ENCODE peak calls at places on chromosomes 5 and 9, in four cellular contexts. D is NCI-H82; C is effector memory CD8-positive, alpha-beta T cell; E is NCI-H2029. I is an unnamed sample.

GRCh38 chr5:126462239-126463014 is 39.2 kb downstream of the GRAMD2B start:
- DNase-seq in D (no peak), E (no peak), C (no peak), I (no peak)

GRCh38 chr5:139757727-139758509 is 37.7 kb upstream of the PSD2 start:
- DNase-seq in E (no peak), D (no peak), C (no peak), I (no peak)

GRCh38 chr5:170296935-170297588 is 515 bp downstream of the LCP2 start:
- DNase-seq in E (no peak), D (peak), C (no peak), I (no peak)

GRCh38 chr9:120934271-120934670 is 7.7 kb upstream of the TRAF1 start:
- DNase-seq in C (no peak), E (no peak), D (no peak), I (no peak)

GRCh38 chr5:55218966-55219365 is 8.1 kb downstream of the MCIDAS start:
- DNase-seq in E (peak), D (no peak), C (no peak), I (no peak)

GRCh38 chr5:143229896-143230675 is 173.4 kb downstream of the NR3C1 start:
- DNase-seq in E (no peak), D (peak), C (peak), I (no peak)

GRCh38 chr5:9932770-9933169 is 302.6 kb upstream of the TAS2R1 start:
- DNase-seq in C (no peak), D (peak), E (no peak), I (peak)

GRCh38 chr9:21828853-21829405 is 26.5 kb downstream of the MTAP start:
- DNase-seq in D (no peak), E (no peak), C (no peak), I (no peak)

GRCh38 chr5:10576790-10577189 is 12.9 kb downstream of the ANKRD33B start:
- DNase-seq in D (no peak), C (no peak), E (no peak), I (no peak)

GRCh38 chr5:174790906-174791305 is 66.5 kb downstream of the MSX2 start:
- DNase-seq in D (peak), E (no peak), C (no peak), I (no peak)

GRCh38 chr5:137606401-137606800 is 107.3 kb upstream of the SPOCK1 start:
- DNase-seq in D (no peak), C (no peak), E (no peak), I (no peak)

GRCh38 chr9:109948453-109948852 is 168.5 kb downstream of the PALM2AKAP2 start:
- DNase-seq in C (no peak), E (no peak), D (no peak), I (no peak)

GRCh38 chr5:31226651-31227050 is 33.2 kb downstream of the CDH6 start:
- DNase-seq in D (no peak), C (no peak), E (no peak), I (no peak)

GRCh38 chr9:137141976-137142936 is 3.3 kb downstream of the GRIN1 start:
- DNase-seq in D (no peak), E (no peak), C (no peak), I (no peak)

GRCh38 chr5:131417240-131417869 is 153.5 kb downstream of the CDC42SE2 start:
- DNase-seq in E (peak), D (peak), C (peak), I (peak)

GRCh38 chr9:15298362-15298761 is 8.7 kb downstream of the TTC39B start:
- DNase-seq in D (no peak), E (no peak), C (no peak), I (no peak)

GRCh38 chr5:134530375-134531077 is 5.1 kb downstream of the JADE2 start:
- DNase-seq in D (peak), E (no peak), C (no peak), I (no peak)

GRCh38 chr5:140553657-140554056 is 3.6 kb downstream of the SRA1 start:
- DNase-seq in E (no peak), C (no peak), D (no peak), I (no peak)

GRCh38 chr9:114626415-114627029 is 15.4 kb downstream of the TMEM268 start:
- DNase-seq in E (no peak), D (no peak), C (no peak), I (no peak)

GRCh38 chr5:74080157-74080556 is 454.2 kb downstream of the ARHGEF28 start:
- DNase-seq in D (no peak), E (no peak), C (no peak), I (no peak)

GRCh38 chr9:127153484-127153883 is 31.0 kb upstream of the ANGPTL2 start:
- DNase-seq in C (no peak), E (no peak), D (no peak), I (no peak)

GRCh38 chr5:387491-388265 is 55.3 kb upstream of the EXOC3 start:
- DNase-seq in E (no peak), D (no peak), C (no peak), I (no peak)

GRCh38 chr9:81557957-81558791 is 131.2 kb downstream of the TLE1 start:
- DNase-seq in C (no peak), E (no peak), D (peak), I (no peak)

GRCh38 chr9:84239341-84239740 is 101.2 kb downstream of the SLC28A3 start:
- DNase-seq in E (no peak), D (no peak), C (no peak), I (no peak)

GRCh38 chr9:86944974-86945867 is 2.1 kb downstream of the GAS1 start:
- DNase-seq in C (no peak), E (no peak), D (no peak), I (no peak)

GRCh38 chr5:143279698-143280097 is 123.8 kb downstream of the NR3C1 start:
- DNase-seq in D (no peak), E (no peak), C (no peak), I (no peak)